ENCODE peak calls at places on chromosomes 2 and 18, in seven cellular contexts. T, G, R, D, W, P and Y are unnamed samples.

GRCh38 chr2:160351978-160352377 is 141.6 kb downstream of the RBMS1 start:
- DNase-seq in T (peak), G (no peak), R (no peak), D (no peak), W (no peak), P (no peak), Y (no peak)

GRCh38 chr2:36333350-36334012 is 22.1 kb upstream of the CRIM1 start:
- DNase-seq in T (no peak), G (no peak), R (no peak), D (no peak), W (no peak), P (no peak), Y (no peak)

GRCh38 chr2:135709992-135710391 is 31.7 kb upstream of the UBXN4 start:
- DNase-seq in T (peak), G (peak), R (peak), D (peak), W (no peak), P (no peak), Y (peak)

GRCh38 chr18:72235422-72235821 is 308.7 kb downstream of the CBLN2 start:
- DNase-seq in T (no peak), G (no peak), R (no peak), D (no peak), W (no peak), P (no peak), Y (no peak)

GRCh38 chr2:8962890-8963289 is 40.6 kb downstream of the MBOAT2 start:
- DNase-seq in T (no peak), G (no peak), R (no peak), D (no peak), W (no peak), P (no peak), Y (no peak)

GRCh38 chr2:84938194-84938879 is 32.6 kb upstream of the KCMF1 start:
- DNase-seq in T (peak), G (no peak), R (no peak), D (no peak), W (no peak), P (no peak), Y (no peak)

GRCh38 chr2:101157272-101157671 is 6.1 kb upstream of the TBC1D8 start:
- DNase-seq in T (no peak), G (no peak), R (no peak), D (no peak), W (no peak), P (no peak), Y (no peak)

GRCh38 chr18:57954928-57955327 is 89.1 kb upstream of the NEDD4L start:
- DNase-seq in T (no peak), G (no peak), R (no peak), D (no peak), W (no peak), P (no peak), Y (no peak)

GRCh38 chr2:176084629-176085119 is 912 bp upstream of the EVX2 start:
- DNase-seq in T (no peak), G (no peak), R (no peak), D (no peak), W (no peak), P (no peak), Y (no peak)

GRCh38 chr2:69639246-69639645 is 4.3 kb downstream of the AAK1 start:
- DNase-seq in T (peak), G (no peak), R (no peak), D (no peak), W (no peak), P (no peak), Y (no peak)

GRCh38 chr18:69597561-69597960 is 196.9 kb downstream of the DOK6 start:
- DNase-seq in T (no peak), G (no peak), R (no peak), D (no peak), W (no peak), P (no peak), Y (no peak)

GRCh38 chr2:70807102-70807827 is 13.1 kb downstream of the CLEC4F start:
- DNase-seq in T (no peak), G (no peak), R (no peak), D (no peak), W (no peak), P (no peak), Y (no peak)

GRCh38 chr2:234258562-234259141 is 208.2 kb downstream of the SPP2 start:
- DNase-seq in T (peak), G (no peak), R (no peak), D (no peak), W (no peak), P (no peak), Y (no peak)

GRCh38 chr2:229392214-229392613 is 121.1 kb upstream of the PID1 start:
- DNase-seq in T (peak), G (no peak), R (peak), D (no peak), W (no peak), P (no peak), Y (no peak)

GRCh38 chr18:14026199-14026598 is 106.0 kb downstream of the ZNF519 start:
- DNase-seq in T (no peak), G (no peak), R (no peak), D (no peak), W (no peak), P (no peak), Y (no peak)

GRCh38 chr2:238650536-238650935 is 197.3 kb upstream of the TWIST2 start:
- DNase-seq in T (no peak), G (no peak), R (no peak), D (no peak), W (no peak), P (no peak), Y (no peak)

GRCh38 chr2:174004311-174004695 is 39.1 kb upstream of the SP3 start:
- DNase-seq in T (no peak), G (no peak), R (no peak), D (no peak), W (no peak), P (no peak), Y (no peak)

GRCh38 chr2:5720426-5720825 is 28.2 kb downstream of the SOX11 start:
- DNase-seq in T (no peak), G (no peak), R (no peak), D (no peak), W (no peak), P (no peak), Y (no peak)

GRCh38 chr18:63046375-63046774 is 273.2 kb downstream of the BCL2 start:
- DNase-seq in T (no peak), G (no peak), R (no peak), D (no peak), W (no peak), P (no peak), Y (no peak)